ENCODE peak calls at places on chromosomes 1 and 21, in four cellular contexts. One of them, this sample, is unnamed.

GRCh38 chr1:24266398-24266941 is 52.7 kb upstream of the GRHL3 start:
- DNase-seq in lower leg skin: peak; percentile 76
- DNase-seq in GM12891: no peak
- DNase-seq in pancreas: no peak
- DNase-seq in this sample: no peak

GRCh38 chr1:25711555-25712298 is 88.3 kb upstream of the SELENON start:
- DNase-seq in pancreas: no peak
- DNase-seq in lower leg skin: no peak
- DNase-seq in GM12891: no peak
- DNase-seq in this sample: no peak

GRCh38 chr1:40766017-40766416 is 17.6 kb upstream of the KCNQ4 start:
- DNase-seq in lower leg skin: no peak
- DNase-seq in pancreas: no peak
- DNase-seq in GM12891: no peak
- DNase-seq in this sample: no peak

GRCh38 chr1:112877741-112878140 is 78.3 kb downstream of the SLC16A1 start:
- DNase-seq in lower leg skin: peak; percentile 62
- DNase-seq in pancreas: no peak
- DNase-seq in GM12891: no peak
- DNase-seq in this sample: no peak

GRCh38 chr1:187928288-187928687 is 1099.5 kb downstream of the PLA2G4A start:
- DNase-seq in pancreas: no peak
- DNase-seq in GM12891: no peak
- DNase-seq in lower leg skin: no peak
- DNase-seq in this sample: no peak

GRCh38 chr21:34623519-34623918 is 8.6 kb upstream of the RCAN1 start:
- DNase-seq in lower leg skin: peak; percentile 61
- DNase-seq in pancreas: no peak
- DNase-seq in GM12891: no peak
- DNase-seq in this sample: no peak

GRCh38 chr1:154970631-154971340 is at the start of gene SHC1:
- DNase-seq in GM12891: peak; percentile 75
- DNase-seq in lower leg skin: peak; percentile 99
- DNase-seq in pancreas: peak; percentile 71
- DNase-seq in this sample: peak; percentile 63

GRCh38 chr1:184035719-184036516 is 1.6 kb downstream of the COLGALT2 start:
- DNase-seq in GM12891: no peak
- DNase-seq in lower leg skin: no peak
- DNase-seq in pancreas: no peak
- DNase-seq in this sample: no peak

GRCh38 chr1:167342846-167343245 is 122.2 kb downstream of the POU2F1 start:
- DNase-seq in lower leg skin: no peak
- DNase-seq in GM12891: no peak
- DNase-seq in pancreas: no peak
- DNase-seq in this sample: no peak

GRCh38 chr1:8660455-8660854 is 157.0 kb downstream of the RERE start:
- DNase-seq in GM12891: no peak
- DNase-seq in lower leg skin: peak; percentile 85
- DNase-seq in pancreas: no peak
- DNase-seq in this sample: no peak

GRCh38 chr1:46176211-46176865 is at the start of gene P3R3URF:
- DNase-seq in lower leg skin: no peak
- DNase-seq in GM12891: no peak
- DNase-seq in pancreas: no peak
- DNase-seq in this sample: no peak

GRCh38 chr1:232186936-232187335 is 443.0 kb downstream of the SIPA1L2 start:
- DNase-seq in GM12891: no peak
- DNase-seq in lower leg skin: no peak
- DNase-seq in pancreas: no peak
- DNase-seq in this sample: no peak

GRCh38 chr1:187842406-187843165 is 1013.8 kb downstream of the PLA2G4A start:
- DNase-seq in pancreas: no peak
- DNase-seq in GM12891: no peak
- DNase-seq in lower leg skin: no peak
- DNase-seq in this sample: peak; percentile 79

GRCh38 chr1:107057197-107058133 is 991 bp downstream of the PRMT6 start:
- DNase-seq in GM12891: peak; percentile 16
- DNase-seq in pancreas: peak; percentile 76
- DNase-seq in lower leg skin: peak; percentile 89
- DNase-seq in this sample: no peak

This sample was measured in NCI-H1048.